ENCODE peak calls at places on chromosomes 1 and 21, in five cellular contexts. W, N, T, S and R are unnamed samples.

GRCh38 chr1:210250998-210251679 is 18.5 kb downstream of the SERTAD4 start:
- DNase-seq in W (no peak), N (peak; percentile 86), T (peak; percentile 49), S (no peak), R (peak; percentile 93)

GRCh38 chr1:181148636-181149035 is 60.1 kb downstream of the IER5 start:
- DNase-seq in W (no peak), N (no peak), T (no peak), S (no peak), R (no peak)

GRCh38 chr1:171222961-171223360 is 25.3 kb upstream of the FMO1 start:
- DNase-seq in W (no peak), N (no peak), T (no peak), S (no peak), R (peak; percentile 60)

GRCh38 chr21:27677547-27677946 is 710.7 kb upstream of the ADAMTS5 start:
- DNase-seq in W (no peak), N (no peak), T (no peak), S (no peak), R (no peak)

GRCh38 chr1:229258851-229259110 is 12.1 kb upstream of the RAB4A start:
- DNase-seq in W (no peak), N (no peak), T (no peak), S (no peak), R (peak; percentile 76)

GRCh38 chr1:234977891-234978396 is 150.7 kb downstream of the TOMM20 start:
- DNase-seq in W (peak; percentile 69), N (no peak), T (no peak), S (no peak), R (no peak)

GRCh38 chr1:197998110-197998509 is 80.9 kb downstream of the LHX9 start:
- DNase-seq in W (no peak), N (no peak), T (no peak), S (no peak), R (peak; percentile 56)

GRCh38 chr1:10942542-10942912 is 69.9 kb upstream of the TARDBP start:
- DNase-seq in W (no peak), N (no peak), T (no peak), S (no peak), R (no peak)

GRCh38 chr21:16590658-16591057 is 860.9 kb downstream of the USP25 start:
- DNase-seq in W (no peak), N (no peak), T (no peak), S (no peak), R (no peak)

GRCh38 chr1:63917571-63918394 is 144.0 kb downstream of the ROR1 start:
- DNase-seq in W (no peak), N (peak; percentile 55), T (no peak), S (no peak), R (peak; percentile 90)

GRCh38 chr1:18948048-18948912 is 8.2 kb downstream of the IFFO2 start:
- DNase-seq in W (peak; percentile 86), N (no peak), T (no peak), S (peak; percentile 79), R (no peak)

GRCh38 chr1:82160036-82160435 is 359.3 kb downstream of the ADGRL2 start:
- DNase-seq in W (no peak), N (no peak), T (no peak), S (no peak), R (no peak)

GRCh38 chr21:35428489-35428888 is 379.4 kb upstream of the RUNX1 start:
- DNase-seq in W (no peak), N (peak; percentile 52), T (peak; percentile 34), S (peak; percentile 63), R (peak; percentile 68)

GRCh38 chr1:26320896-26321295 is 3.1 kb downstream of the CD52 start:
- DNase-seq in W (no peak), N (no peak), T (no peak), S (no peak), R (no peak)

GRCh38 chr1:14184346-14184963 is 414.0 kb upstream of the KAZN start:
- DNase-seq in W (no peak), N (no peak), T (no peak), S (no peak), R (no peak)

GRCh38 chr1:91007827-91008226 is 14.0 kb downstream of the ZNF644 start:
- DNase-seq in W (no peak), N (no peak), T (no peak), S (no peak), R (no peak)

GRCh38 chr1:92356956-92357355 is 58.1 kb downstream of the RPAP2 start:
- DNase-seq in W (no peak), N (no peak), T (no peak), S (no peak), R (no peak)

GRCh38 chr1:39639333-39640130 is at the start of gene HEYL:
- DNase-seq in W (no peak), N (peak; percentile 91), T (peak; percentile 81), S (peak; percentile 43), R (peak; percentile 95)

GRCh38 chr1:97640677-97641076 is 280.2 kb downstream of the DPYD start:
- DNase-seq in W (no peak), N (no peak), T (no peak), S (no peak), R (no peak)

GRCh38 chr1:204885288-204885711 is 14.6 kb downstream of the NFASC start:
- DNase-seq in W (peak; percentile 83), N (no peak), T (no peak), S (no peak), R (no peak)

GRCh38 chr1:8870118-8870517 is 8.4 kb downstream of the ENO1 start:
- DNase-seq in W (no peak), N (no peak), T (no peak), S (no peak), R (peak; percentile 37)

GRCh38 chr1:85569737-85570404 is 10.7 kb upstream of the CCN1 start:
- DNase-seq in W (no peak), N (no peak), T (no peak), S (no peak), R (no peak)

GRCh38 chr1:5660141-5660935 is 331.9 kb downstream of the NPHP4 start:
- DNase-seq in W (no peak), N (no peak), T (no peak), S (no peak), R (peak; percentile 37)

GRCh38 chr1:41240806-41241747 is 1.0 kb downstream of the SCMH1 start:
- DNase-seq in W (peak; percentile 77), N (peak; percentile 65), T (peak; percentile 39), S (peak; percentile 22), R (peak; percentile 76)

GRCh38 chr21:36316872-36317484 is 3.0 kb upstream of the MORC3 start:
- DNase-seq in W (no peak), N (no peak), T (no peak), S (no peak), R (no peak)

GRCh38 chr1:42747125-42747524 is 7.1 kb upstream of the CLDN19 start:
- DNase-seq in W (no peak), N (peak; percentile 71), T (no peak), S (peak; percentile 33), R (peak; percentile 83)

GRCh38 chr1:85865183-85865582 is 156.9 kb upstream of the ZNHIT6 start:
- DNase-seq in W (no peak), N (no peak), T (no peak), S (no peak), R (no peak)

GRCh38 chr1:44616284-44616990 is 57.8 kb downstream of the TMEM53 start:
- DNase-seq in W (no peak), N (no peak), T (no peak), S (no peak), R (no peak)

GRCh38 chr1:44620072-44620471 is 54.2 kb downstream of the TMEM53 start:
- DNase-seq in W (no peak), N (no peak), T (no peak), S (no peak), R (no peak)

GRCh38 chr1:44619261-44619900 is 54.9 kb downstream of the TMEM53 start:
- DNase-seq in W (no peak), N (no peak), T (no peak), S (no peak), R (peak; percentile 62)

GRCh38 chr1:44617703-44618029 is 56.6 kb downstream of the TMEM53 start:
- DNase-seq in W (no peak), N (no peak), T (no peak), S (no peak), R (no peak)

DNA sequence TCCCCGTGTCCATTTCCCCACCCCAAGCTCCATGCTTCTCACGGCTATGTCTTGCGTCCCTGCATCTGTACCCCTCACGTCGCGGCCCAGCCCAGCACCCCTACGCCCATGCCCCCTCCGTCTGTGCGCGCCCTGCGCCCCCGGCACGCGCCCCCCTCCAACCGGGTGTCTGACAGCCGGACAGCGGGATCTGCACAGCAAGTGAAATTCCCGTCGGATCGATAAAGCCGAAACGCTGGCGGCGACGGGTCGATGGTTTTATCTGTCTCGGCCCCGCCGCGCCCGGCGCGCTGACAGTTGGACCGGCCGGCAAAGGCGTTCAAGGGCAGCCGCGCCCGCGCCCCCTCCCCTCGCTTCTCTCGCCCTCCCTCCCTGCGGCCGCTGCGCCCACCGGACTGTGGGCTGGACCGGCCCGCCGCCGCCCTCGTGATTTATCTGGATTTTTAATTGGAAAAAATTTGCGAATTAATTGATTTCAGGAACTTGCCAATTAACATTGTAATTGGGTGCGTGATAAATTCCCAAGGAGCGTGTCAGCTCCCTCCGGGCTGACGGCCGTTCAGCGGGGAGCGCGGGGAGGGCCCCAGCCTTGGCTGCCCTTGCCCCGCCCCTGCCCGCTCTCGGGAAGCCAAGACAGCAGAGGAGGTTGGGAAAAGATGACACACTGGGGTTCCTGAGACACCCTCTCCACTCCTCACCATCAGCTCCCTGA is 57.1 kb downstream of the TMEM53 start:
- DNase-seq in W (peak; percentile 67), N (peak; percentile 56), T (no peak), S (no peak), R (peak; percentile 69)
- H3K4me3 ChIP-seq in W (no peak overlapping the region), N (peak overlapping the region; percentile 46), T (no peak overlapping the region), S (no peak overlapping the region), R (peak overlapping the region; percentile 49)

DNA sequence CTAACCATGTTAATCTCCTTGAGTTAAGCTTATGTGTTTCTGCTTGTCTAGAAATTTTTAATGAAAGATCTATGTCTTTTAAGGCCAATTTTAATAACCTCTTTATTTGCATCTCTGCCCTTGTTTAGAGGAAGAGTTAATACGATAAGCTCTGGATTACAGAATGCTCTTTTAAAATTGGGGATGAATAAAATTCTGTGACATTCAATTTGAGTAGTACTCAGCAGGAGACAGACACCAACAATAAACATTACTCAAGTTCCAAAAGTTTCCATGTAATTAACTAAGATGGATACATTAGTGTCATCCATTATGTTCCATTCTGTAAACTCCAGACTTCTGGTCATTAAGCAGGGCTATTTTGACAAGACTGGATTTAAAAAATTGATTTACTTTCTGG is 221.9 kb downstream of the NEGR1 start:
- DNase-seq in W (no peak), N (no peak), T (no peak), S (no peak), R (no peak)
- H3K4me3 ChIP-seq in W (no peak overlapping the region), N (no peak overlapping the region), T (no peak overlapping the region), S (no peak overlapping the region), R (no peak overlapping the region)

GRCh38 chr1:226187019-226187322 is 430 bp upstream of the ACBD3 start:
- DNase-seq in W (no peak), N (no peak), T (no peak), S (no peak), R (no peak)

GRCh38 chr1:226185153-226186036 is 1.1 kb downstream of the ACBD3 start:
- DNase-seq in W (no peak), N (no peak), T (no peak), S (no peak), R (no peak)

GRCh38 chr1:226181996-226182714 is 4.4 kb downstream of the ACBD3 start:
- DNase-seq in W (peak; percentile 63), N (peak; percentile 33), T (peak; percentile 33), S (no peak), R (peak; percentile 54)

GRCh38 chr1:226186124-226187018 is at the start of gene ACBD3:
- DNase-seq in W (peak; percentile 91), N (peak; percentile 93), T (peak; percentile 89), S (peak; percentile 85), R (peak; percentile 95)

GRCh38 chr1:226187380-226187779 is 839 bp upstream of the ACBD3 start:
- DNase-seq in W (no peak), N (no peak), T (no peak), S (no peak), R (no peak)
- H3K4me3 ChIP-seq in W (no peak overlapping the region), N (peak overlapping the region; percentile 78), T (no peak overlapping the region), S (peak overlapping the region; percentile 97), R (peak overlapping the region; percentile 99)

GRCh38 chr1:202858789-202859414 is 30.0 kb downstream of the RABIF start:
- DNase-seq in W (peak; percentile 59), N (no peak), T (no peak), S (no peak), R (no peak)
- H3K4me3 ChIP-seq in W (no peak overlapping the region), N (no peak overlapping the region), T (no peak overlapping the region), S (no peak overlapping the region), R (no peak overlapping the region)